ENCODE peak calls at places on chromosomes 4 and X, in four cellular contexts. P, S, U and G are unnamed samples.

GRCh38 chr4:18568600-18568999 is 547.0 kb upstream of the LCORL start:
- DNase-seq in P (no peak), S (peak), U (no peak), G (no peak)

GRCh38 chrX:150258463-150259430 is 104.4 kb upstream of the MAMLD1 start:
- DNase-seq in P (no peak), S (peak), U (no peak), G (peak)

GRCh38 chr4:160299608-160300007 is 1196.7 kb downstream of the RAPGEF2 start:
- DNase-seq in P (no peak), S (no peak), U (no peak), G (no peak)

GRCh38 chrX:109578916-109579315 is 42.3 kb downstream of the NXT2 start:
- DNase-seq in P (no peak), S (peak), U (no peak), G (no peak)

GRCh38 chr4:132530846-132531245 is 618.2 kb upstream of the PCDH10 start:
- DNase-seq in P (no peak), S (no peak), U (no peak), G (no peak)

GRCh38 chr4:181909368-181909767 is 333.8 kb upstream of the TENM3 start:
- DNase-seq in P (peak), S (no peak), U (no peak), G (peak)

GRCh38 chr4:17385403-17385802 is 126.5 kb downstream of the QDPR start:
- DNase-seq in P (peak), S (peak), U (no peak), G (no peak)

GRCh38 chr4:126071346-126072333 is 756.9 kb downstream of the FAT4 start:
- DNase-seq in P (peak), S (peak), U (no peak), G (no peak)

GRCh38 chrX:44903107-44903506 is 30.1 kb downstream of the KDM6A start:
- DNase-seq in P (peak), S (peak), U (no peak), G (no peak)